ENCODE peak calls at places on chromosome 15, in seven cellular contexts. P is astrocyte, F is colonic mucosa, L is neural progenitor cell, D is adipocyte, X is upper lobe of right lung, O is mesendoderm. J is an unnamed sample.

GRCh38 chr15:25875551-25875950 is 12.4 kb upstream of the ATP10A start:
- DNase-seq in P (no peak), F (no peak), L (no peak), D (no peak), X (no peak), O (no peak), J (no peak)

GRCh38 chr15:98774756-98775497 is 126.6 kb downstream of the IGF1R start:
- DNase-seq in P (no peak), F (no peak), L (no peak), D (no peak), X (no peak), O (no peak), J (no peak)

GRCh38 chr15:44394562-44394961 is 32.9 kb upstream of the CTDSPL2 start:
- DNase-seq in P (no peak), F (no peak), L (no peak), D (no peak), X (no peak), O (no peak), J (no peak)

GRCh38 chr15:53978248-53978906 is at the start of gene UNC13C:
- DNase-seq in P (no peak), F (peak; percentile 17), L (peak; percentile 51), D (peak; percentile 0), X (peak; percentile 64), O (peak; percentile 73), J (no peak)

GRCh38 chr15:49040151-49040550 is 6.1 kb downstream of the SECISBP2L start:
- DNase-seq in P (no peak), F (no peak), L (no peak), D (no peak), X (no peak), O (no peak), J (no peak)

GRCh38 chr15:38991126-38991525 is 426.5 kb upstream of the RASGRP1 start:
- DNase-seq in P (peak; percentile 42), F (no peak), L (peak; percentile 58), D (peak; percentile 52), X (no peak), O (peak; percentile 73), J (peak; percentile 4)

GRCh38 chr15:50562735-50563640 is 16.5 kb upstream of the USP50 start:
- DNase-seq in P (peak; percentile 59), F (no peak), L (no peak), D (no peak), X (no peak), O (no peak), J (no peak)

GRCh38 chr15:70507772-70508351 is 255.5 kb downstream of the UACA start:
- DNase-seq in P (peak; percentile 73), F (no peak), L (no peak), D (peak; percentile 49), X (peak; percentile 77), O (no peak), J (peak; percentile 99)

GRCh38 chr15:81411969-81412633 is 38.1 kb upstream of the TMC3 start:
- DNase-seq in P (no peak), F (no peak), L (no peak), D (peak; percentile 54), X (no peak), O (no peak), J (no peak)

GRCh38 chr15:65077981-65078352 is 1.4 kb downstream of the KBTBD13 start:
- DNase-seq in P (no peak), F (peak; percentile 87), L (peak; percentile 77), D (peak; percentile 61), X (peak; percentile 86), O (peak; percentile 93), J (no peak)

GRCh38 chr15:31510003-31510402 is 183.4 kb downstream of the KLF13 start:
- DNase-seq in P (no peak), F (peak; percentile 7), L (no peak), D (no peak), X (no peak), O (no peak), J (no peak)

GRCh38 chr15:25022233-25022632 is 67.4 kb downstream of the SNRPN start:
- DNase-seq in P (peak; percentile 69), F (no peak), L (no peak), D (peak; percentile 1), X (no peak), O (no peak), J (no peak)

GRCh38 chr15:67116742-67117141 is 51.3 kb downstream of the SMAD3 start:
- DNase-seq in P (no peak), F (peak; percentile 59), L (no peak), D (no peak), X (no peak), O (peak; percentile 74), J (no peak)

GRCh38 chr15:76116138-76116885 is 56.5 kb downstream of the TMEM266 start:
- DNase-seq in P (no peak), F (no peak), L (peak; percentile 40), D (no peak), X (no peak), O (peak; percentile 95), J (no peak)

GRCh38 chr15:69253156-69253555 is 45.6 kb upstream of the PAQR5 start:
- DNase-seq in P (peak; percentile 93), F (no peak), L (peak; percentile 8), D (peak; percentile 74), X (no peak), O (no peak), J (no peak)

GRCh38 chr15:42199126-42199525 is 9.0 kb downstream of the VPS39 start:
- DNase-seq in P (no peak), F (no peak), L (no peak), D (peak; percentile 65), X (no peak), O (no peak), J (no peak)

GRCh38 chr15:28128036-28128435 is 28.9 kb upstream of the OCA2 start:
- DNase-seq in P (no peak), F (no peak), L (no peak), D (no peak), X (peak; percentile 78), O (no peak), J (no peak)

GRCh38 chr15:63603516-63603915 is 6.3 kb downstream of the FBXL22 start:
- DNase-seq in P (no peak), F (no peak), L (peak; percentile 60), D (no peak), X (no peak), O (no peak), J (no peak)
- H3K4me1 ChIP-seq in P (peaks cover 14% of the 10 kb centered on the region), F (peaks cover 3% of the 10 kb centered on the region), L (peaks cover 29% of the 10 kb centered on the region), D (peaks cover 35% of the 10 kb centered on the region), X (peaks cover 27% of the 10 kb centered on the region), O (no peaks in the 10 kb centered on the region), J (peaks cover 14% of the 10 kb centered on the region)

GRCh38 chr15:75042730-75043508 is 19.5 kb downstream of the PPCDC start:
- DNase-seq in P (peak; percentile 34), F (peak; percentile 84), L (peak; percentile 48), D (peak; percentile 47), X (peak; percentile 94), O (peak; percentile 63), J (no peak)
- H3K4me1 ChIP-seq in P (peaks cover 31% of the 10 kb centered on the region), F (peaks cover 32% of the 10 kb centered on the region), L (peaks cover 17% of the 10 kb centered on the region), D (peaks cover 37% of the 10 kb centered on the region), X (peaks cover 56% of the 10 kb centered on the region), O (peaks cover 12% of the 10 kb centered on the region), J (peaks cover 18% of the 10 kb centered on the region)

GRCh38 chr15:89140595-89140994 is 52.3 kb downstream of the ABHD2 start:
- DNase-seq in P (no peak), F (no peak), L (no peak), D (no peak), X (no peak), O (no peak), J (no peak)

GRCh38 chr15:89137926-89138325 is 49.7 kb downstream of the ABHD2 start:
- DNase-seq in P (no peak), F (no peak), L (no peak), D (no peak), X (no peak), O (no peak), J (no peak)

GRCh38 chr15:89141885-89142284 is 53.6 kb downstream of the ABHD2 start:
- DNase-seq in P (no peak), F (no peak), L (no peak), D (no peak), X (no peak), O (no peak), J (no peak)

GRCh38 chr15:89138999-89139612 is 50.9 kb downstream of the ABHD2 start:
- DNase-seq in P (peak; percentile 22), F (no peak), L (no peak), D (peak; percentile 58), X (no peak), O (no peak), J (no peak)

DNA sequence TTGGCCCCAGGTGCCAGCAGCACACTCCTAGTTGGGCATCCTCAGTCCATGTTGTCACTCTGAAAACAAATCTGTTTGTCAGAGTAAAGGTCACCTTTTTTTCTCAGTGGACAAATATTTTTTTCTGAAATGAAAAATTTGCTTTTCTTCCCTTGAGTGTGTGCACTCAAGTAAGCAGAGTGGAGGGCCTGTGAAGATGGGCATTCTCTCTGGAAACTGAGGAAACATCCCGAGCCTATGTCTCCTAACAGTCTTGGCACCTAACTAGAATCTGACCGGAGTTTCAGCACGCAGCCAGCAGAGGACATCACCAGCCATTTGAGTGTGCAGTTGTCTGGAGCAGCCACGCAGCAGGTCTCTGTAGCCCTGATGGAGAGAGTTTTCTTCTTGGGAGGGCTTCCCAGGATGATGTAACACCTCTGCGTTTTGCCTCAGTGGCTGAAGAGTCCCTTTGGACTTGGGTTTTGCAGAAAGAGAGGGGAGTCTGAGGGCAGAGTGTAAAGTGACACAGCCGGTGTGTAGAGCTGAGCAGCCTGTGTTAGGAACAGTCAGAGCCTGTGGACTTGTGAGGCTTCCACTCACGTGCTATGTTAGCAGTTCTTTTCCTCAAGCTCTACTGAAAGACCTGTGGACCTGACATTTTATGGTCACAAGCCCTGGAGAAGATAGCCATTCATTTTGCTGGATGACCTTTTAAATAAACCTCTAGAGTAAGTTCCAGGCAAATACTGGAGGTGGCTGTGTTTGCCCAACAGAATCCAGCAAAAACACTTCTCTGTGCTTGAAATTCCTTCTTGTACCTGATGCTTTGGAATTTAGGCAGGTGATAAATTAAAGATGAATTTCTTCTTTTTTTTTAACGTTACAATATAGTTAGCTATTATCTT is 51.6 kb downstream of the ABHD2 start:
- DNase-seq in P (no peak), F (no peak), L (peak; percentile 31), D (no peak), X (no peak), O (peak; percentile 48), J (no peak)
- H3K4me1 ChIP-seq in P (peaks cover 18% of the 10 kb centered on the region), F (peaks cover 6% of the 10 kb centered on the region), L (no peaks in the 10 kb centered on the region), D (peaks cover 90% of the 10 kb centered on the region), X (peaks cover 69% of the 10 kb centered on the region), O (peaks cover 2% of the 10 kb centered on the region), J (peaks cover 21% of the 10 kb centered on the region)

GRCh38 chr15:63487076-63487757 is 17.2 kb upstream of the USP3 start:
- DNase-seq in P (peak; percentile 27), F (peak; percentile 98), L (peak; percentile 88), D (peak; percentile 80), X (peak; percentile 93), O (peak; percentile 84), J (no peak)
- H3K4me1 ChIP-seq in P (peaks cover 9% of the 10 kb centered on the region), F (no peaks in the 10 kb centered on the region), L (peaks cover under 1% of the 10 kb centered on the region), D (peaks cover 29% of the 10 kb centered on the region), X (peaks cover 37% of the 10 kb centered on the region), O (peaks cover 3% of the 10 kb centered on the region), J (peaks cover 16% of the 10 kb centered on the region)

J was measured in Panc1.